ENCODE peak calls at places on chromosomes 12 and 14, in six cellular contexts. X is heart right ventricle, R is endodermal cell, Q is pancreas, U is stromal cell of bone marrow, G is GM04504. Y is an unnamed sample.

GRCh38 chr14:95835331-95835730 is 41.3 kb upstream of the TUNAR start:
- DNase-seq in G (no peak), X (no peak), Q (no peak), R (no peak), U (no peak), Y (no peak)

GRCh38 chr14:87995500-87996275 is 2.7 kb upstream of the GALC start:
- DNase-seq in R (peak), G (no peak), Q (no peak), X (no peak), U (no peak), Y (no peak)

GRCh38 chr14:23512156-23512555 is 39.4 kb downstream of the ZFHX2 start:
- DNase-seq in G (no peak), U (no peak), X (no peak), R (no peak), Q (no peak), Y (no peak)

GRCh38 chr12:28568709-28569108 is 378.5 kb downstream of the CCDC91 start:
- DNase-seq in Q (no peak), U (no peak), G (no peak), X (no peak), R (no peak), Y (no peak)

GRCh38 chr14:99094901-99095300 is 177.1 kb downstream of the BCL11B start:
- DNase-seq in Q (no peak), U (no peak), X (no peak), G (no peak), R (no peak), Y (no peak)

GRCh38 chr14:69363055-69363454 is 35.0 kb downstream of the ERH start:
- DNase-seq in G (no peak), Q (no peak), X (peak), R (peak), U (no peak), Y (no peak)

GRCh38 chr12:121968880-121969279 is 50.5 kb downstream of the CFAP251 start:
- DNase-seq in R (peak), X (no peak), G (no peak), Q (no peak), U (no peak), Y (no peak)

GRCh38 chr12:16939871-16940306 is 333.9 kb upstream of the LMO3 start:
- DNase-seq in X (no peak), R (peak), Q (peak), G (no peak), U (no peak), Y (no peak)

GRCh38 chr14:65866906-65867305 is 454.4 kb downstream of the FUT8 start:
- DNase-seq in G (no peak), R (no peak), Q (no peak), U (no peak), X (no peak), Y (no peak)

GRCh38 chr14:100140452-100141132 is 18.9 kb downstream of the DEGS2 start:
- DNase-seq in U (no peak), Q (no peak), G (no peak), X (no peak), R (peak), Y (no peak)

GRCh38 chr12:57739387-57739786 is 845 bp upstream of the AGAP2 start:
- DNase-seq in Q (no peak), R (no peak), G (no peak), U (no peak), X (no peak), Y (no peak)

GRCh38 chr12:111570090-111570961 is 28.8 kb downstream of the ATXN2 start:
- DNase-seq in X (no peak), U (peak), G (peak), Q (no peak), R (no peak), Y (no peak)

Y was measured in ovary.